ENCODE peak calls at places on chromosome 9, in nine cellular contexts. B, G, A, O, X, L, K, Z and J are unnamed samples.

GRCh38 chr9:6873862-6874261 is 116.1 kb downstream of the KDM4C start:
- DNase-seq in O (peak; percentile 56), K (no peak), A (no peak), X (no peak), Z (peak; percentile 62), L (peak; percentile 63), G (no peak), B (no peak), J (no peak)

GRCh38 chr9:6384732-6385131 is 28.3 kb upstream of the UHRF2 start:
- DNase-seq in G (no peak), K (no peak), Z (no peak), L (peak; percentile 1), O (no peak), A (no peak), B (no peak), X (peak; percentile 31), J (no peak)

GRCh38 chr9:16670791-16671190 is 199.7 kb downstream of the BNC2 start:
- DNase-seq in G (no peak), B (no peak), O (no peak), A (no peak), L (no peak), X (no peak), K (no peak), Z (no peak), J (no peak)

GRCh38 chr9:82180711-82181110 is 192.1 kb downstream of the SPATA31D1 start:
- DNase-seq in G (no peak), A (peak; percentile 22), Z (no peak), B (no peak), O (no peak), X (no peak), K (no peak), L (no peak), J (no peak)

GRCh38 chr9:13568446-13568845 is 289.0 kb upstream of the MPDZ start:
- DNase-seq in B (no peak), O (no peak), K (no peak), G (no peak), L (no peak), Z (peak; percentile 41), A (no peak), X (no peak), J (no peak)

GRCh38 chr9:33366979-33367480 is 35.3 kb downstream of the AQP7 start:
- DNase-seq in A (no peak), L (no peak), G (no peak), O (no peak), X (no peak), Z (no peak), B (no peak), K (no peak), J (peak; percentile 20)

GRCh38 chr9:129323376-129323998 is 145.4 kb upstream of the IER5L start:
- DNase-seq in A (no peak), B (no peak), Z (peak; percentile 20), X (no peak), L (no peak), O (no peak), G (no peak), K (no peak), J (no peak)

GRCh38 chr9:99601506-99601905 is 220.2 kb upstream of the NR4A3 start:
- DNase-seq in K (no peak), X (no peak), A (no peak), B (no peak), O (no peak), G (no peak), L (peak; percentile 75), Z (no peak), J (no peak)

DNA sequence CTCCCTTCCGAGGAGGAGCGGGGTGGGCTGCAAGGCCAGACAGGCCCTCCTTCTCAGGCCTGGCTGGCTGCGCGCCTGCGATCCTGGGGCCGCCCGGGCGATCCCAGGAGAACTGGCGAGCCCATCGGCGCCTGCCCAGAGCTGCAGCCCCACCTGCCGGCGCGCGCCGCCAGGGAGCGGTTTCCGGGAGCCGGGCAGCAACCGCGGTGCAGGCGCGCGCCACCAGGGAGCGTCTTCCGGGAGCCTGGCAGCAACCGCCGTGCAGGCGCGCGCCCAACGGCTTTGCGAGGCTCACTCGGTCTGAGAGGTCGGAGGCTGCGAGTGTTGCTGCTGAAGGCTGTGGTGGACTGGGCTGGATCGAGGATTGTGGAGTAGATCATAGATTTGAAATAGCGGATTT is 668.7 kb downstream of the SPATA31A6 start:
- DNase-seq in B (peak; percentile 20), O (no peak), K (peak; percentile 23), L (peak; percentile 65), G (no peak), Z (peak; percentile 8), X (no peak), A (peak; percentile 32), J (no peak)
- TF ChIP-seq CTCF in B (no peak), O (no peak), K (no peak), L (peak; percentile 33), G (no peak), Z (no peak), X (no peak), A (peak; percentile 16), J (peak; percentile 48)

DNA sequence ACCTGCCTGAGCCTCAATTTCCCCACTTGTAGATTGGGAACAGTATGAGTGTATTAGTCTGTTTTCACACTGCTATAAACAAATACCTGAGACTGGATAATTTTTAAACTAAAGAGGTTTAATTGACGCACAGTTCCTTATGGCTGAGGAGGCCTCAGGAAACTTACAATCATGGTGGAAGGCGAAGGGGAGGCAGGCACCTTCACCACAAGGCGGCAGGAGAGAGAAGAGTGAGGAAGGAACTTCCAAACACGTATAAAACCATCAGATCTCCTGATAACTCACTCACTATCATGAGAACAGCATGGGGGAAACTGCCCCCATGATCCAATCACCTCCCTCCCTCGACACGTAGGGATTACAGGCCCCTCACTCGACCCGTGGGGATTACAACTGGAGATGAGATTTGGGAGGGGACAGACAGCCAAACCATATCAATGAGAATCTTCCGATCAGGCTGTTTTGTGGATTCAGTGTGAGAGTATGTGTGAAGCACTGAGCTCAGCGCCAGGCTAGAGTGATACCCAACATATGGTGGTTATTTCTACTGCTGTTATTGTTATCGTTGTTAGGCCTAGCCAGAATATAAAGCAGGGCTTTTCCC is 14.6 kb upstream of the LMX1B start:
- DNase-seq in X (no peak), A (no peak), K (no peak), L (no peak), O (no peak), G (no peak), B (no peak), Z (no peak), J (no peak)
- TF ChIP-seq CTCF in X (no peak), A (peak; percentile 27), K (no peak), L (peak; percentile 28), O (peak; percentile 5), G (no peak), B (no peak), Z (peak; percentile 11), J (peak; percentile 64)

GRCh38 chr9:102631559-102631958 is 363.6 kb upstream of the CYLC2 start:
- DNase-seq in B (no peak), O (no peak), L (peak; percentile 27), A (peak; percentile 29), Z (no peak), G (no peak), X (peak; percentile 18), K (no peak), J (no peak)
- TF ChIP-seq CTCF in B (no peak), O (peak; percentile 24), L (peak; percentile 43), A (peak; percentile 50), Z (no peak), G (no peak), X (peak; percentile 75), K (no peak), J (peak; percentile 59)

DNA sequence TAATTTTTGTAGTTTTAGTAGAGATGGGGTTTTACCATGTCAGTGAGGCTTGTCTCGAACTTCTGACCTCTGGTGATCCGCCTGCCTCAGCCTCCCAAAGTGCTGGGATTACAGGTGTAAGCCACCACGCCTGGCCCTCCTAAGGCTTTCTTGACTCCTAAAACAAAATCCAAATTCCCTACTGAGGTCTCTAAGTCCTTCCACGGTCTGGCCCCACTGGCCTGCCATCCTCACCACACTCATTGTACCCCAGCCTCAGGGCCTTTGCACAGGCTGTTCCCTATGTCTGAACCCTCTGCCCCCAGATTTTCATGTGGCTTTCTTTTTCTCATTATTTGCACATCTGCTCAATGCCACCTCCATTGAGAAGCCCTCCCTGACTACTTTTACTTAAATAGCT is 34.7 kb upstream of the MVB12B start:
- DNase-seq in X (no peak), G (no peak), A (no peak), O (no peak), B (no peak), L (no peak), K (no peak), Z (no peak), J (no peak)
- TF ChIP-seq CTCF in X (no peak), G (no peak), A (no peak), O (no peak), B (no peak), L (no peak), K (no peak), Z (no peak), J (no peak)

GRCh38 chr9:35656841-35657326 is 935 bp downstream of the RMRP start:
- DNase-seq in X (no peak), L (no peak), K (no peak), B (no peak), G (no peak), Z (no peak), A (no peak), O (no peak), J (no peak)

GRCh38 chr9:35656340-35656739 is 1.5 kb downstream of the RMRP start:
- DNase-seq in Z (no peak), K (no peak), G (no peak), X (no peak), L (no peak), O (no peak), A (no peak), B (no peak), J (no peak)

GRCh38 chr9:35658894-35659220 is 765 bp downstream of the CCDC107 start:
- DNase-seq in A (peak; percentile 62), G (peak; percentile 24), Z (peak; percentile 70), L (peak; percentile 57), X (no peak), O (peak; percentile 70), B (no peak), K (no peak), J (no peak)

GRCh38 chr9:35658144-35658893 is at the start of gene CCDC107:
- DNase-seq in K (peak; percentile 84), O (peak; percentile 81), Z (peak; percentile 70), X (peak; percentile 91), B (peak; percentile 89), A (peak; percentile 81), G (no peak), L (peak; percentile 85), J (peak; percentile 92)

DNA sequence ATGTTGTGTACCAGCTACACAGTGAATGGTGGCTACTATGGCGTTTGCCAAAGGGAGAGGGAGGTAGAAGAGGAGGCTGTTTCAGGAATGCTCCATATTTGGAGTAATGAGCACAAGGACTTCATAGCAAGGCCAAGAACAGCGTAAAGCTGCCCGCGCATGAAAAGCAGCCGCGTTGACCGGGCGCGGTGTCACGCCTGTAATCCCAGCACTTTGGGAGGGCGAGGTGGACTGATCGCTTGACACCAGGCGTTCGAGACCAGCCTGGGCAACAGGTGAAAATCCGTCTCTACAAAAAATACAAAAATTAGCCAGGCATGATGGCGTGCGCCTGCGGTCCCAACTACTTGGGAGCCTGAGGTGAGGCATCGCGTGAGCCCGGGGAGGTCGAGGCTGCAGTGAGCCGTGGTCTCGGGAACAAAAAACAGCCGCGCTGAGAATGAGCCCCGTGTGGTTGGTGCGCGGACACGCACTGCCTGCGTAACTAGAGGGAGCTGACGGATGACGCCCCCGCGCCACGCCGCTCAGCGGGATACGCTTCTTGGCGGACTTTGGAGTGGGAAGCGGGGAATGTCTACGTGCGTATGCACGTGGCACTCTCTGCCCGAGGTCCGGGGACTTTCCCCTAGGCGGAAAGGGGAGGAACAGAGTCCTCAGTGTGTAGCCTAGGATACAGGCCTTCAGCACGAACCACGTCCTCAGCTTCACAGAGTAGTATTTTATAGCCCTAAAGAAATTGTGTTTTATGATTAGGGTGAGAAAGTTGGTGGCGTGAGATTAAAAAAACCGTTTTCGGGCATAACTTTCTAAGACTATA is at the start of gene RMRP:
- DNase-seq in K (peak; percentile 97), A (peak; percentile 96), L (peak; percentile 100), B (peak; percentile 81), Z (peak; percentile 99), G (peak; percentile 99), X (peak; percentile 96), O (peak; percentile 100), J (peak; percentile 98)
- TF ChIP-seq CTCF in K (peak; percentile 90), A (no peak), L (peak; percentile 30), B (no peak), Z (peak; percentile 34), G (no peak), X (peak; percentile 27), O (peak; percentile 20), J (peak; percentile 67)